ENCODE peak calls at places on chromosomes 1 and 21, in four cellular contexts. T, Y, X and M are unnamed samples.

GRCh38 chr1:229913491-229913890 is 153.5 kb upstream of the GALNT2 start:
- DNase-seq in T (no peak), Y (no peak), X (no peak), M (no peak)

GRCh38 chr1:115469703-115470476 is 131.8 kb upstream of the NGF start:
- DNase-seq in T (no peak), Y (peak; percentile 28), X (peak; percentile 64), M (no peak)

GRCh38 chr21:24280591-24280990 is 1326.7 kb downstream of the MRPL39 start:
- DNase-seq in T (no peak), Y (no peak), X (no peak), M (no peak)

GRCh38 chr21:41729701-41730368 is 37.0 kb downstream of the RIPK4 start:
- DNase-seq in T (no peak), Y (no peak), X (no peak), M (no peak)

GRCh38 chr1:223718850-223719249 is 6.5 kb downstream of the CAPN2 start:
- DNase-seq in T (no peak), Y (no peak), X (no peak), M (no peak)

GRCh38 chr1:8545078-8545477 is 227.2 kb downstream of the SLC45A1 start:
- DNase-seq in T (no peak), Y (peak; percentile 41), X (no peak), M (no peak)

GRCh38 chr1:84877592-84877991 is 15.4 kb downstream of the LPAR3 start:
- DNase-seq in T (no peak), Y (no peak), X (no peak), M (no peak)

GRCh38 chr1:202078211-202078610 is 44.5 kb upstream of the GPR37L1 start:
- DNase-seq in T (no peak), Y (no peak), X (no peak), M (no peak)

GRCh38 chr1:172429324-172430127 is 9.0 kb downstream of the C1orf105 start:
- DNase-seq in T (peak; percentile 52), Y (peak; percentile 72), X (no peak), M (no peak)

GRCh38 chr1:119974013-119974412 is 77.7 kb upstream of the ADAM30 start:
- DNase-seq in T (no peak), Y (no peak), X (no peak), M (no peak)

GRCh38 chr1:187091666-187092065 is 262.9 kb downstream of the PLA2G4A start:
- DNase-seq in T (no peak), Y (no peak), X (no peak), M (no peak)

GRCh38 chr1:4328402-4329071 is 325.9 kb upstream of the AJAP1 start:
- DNase-seq in T (no peak), Y (no peak), X (no peak), M (no peak)

GRCh38 chr1:52550447-52550846 is 2.4 kb downstream of the TUT4 start:
- DNase-seq in T (no peak), Y (no peak), X (no peak), M (no peak)

GRCh38 chr1:214472362-214472761 is 79.0 kb downstream of the PTPN14 start:
- DNase-seq in T (no peak), Y (no peak), X (no peak), M (no peak)

GRCh38 chr1:57142999-57143398 is 177.2 kb upstream of the C8B start:
- DNase-seq in T (no peak), Y (no peak), X (no peak), M (no peak)

GRCh38 chr1:78797108-78797781 is 147.6 kb downstream of the IFI44 start:
- DNase-seq in T (no peak), Y (peak; percentile 3), X (no peak), M (no peak)

GRCh38 chr1:202270871-202271326 is 70.8 kb downstream of the UBE2T start:
- DNase-seq in T (no peak), Y (no peak), X (no peak), M (no peak)

GRCh38 chr1:202058001-202058908 is 47.9 kb downstream of the ELF3 start:
- DNase-seq in T (no peak), Y (no peak), X (no peak), M (no peak)

GRCh38 chr1:93347319-93347899 is 1.7 kb downstream of the DR1 start:
- DNase-seq in T (no peak), Y (no peak), X (no peak), M (no peak)

GRCh38 chr1:244731651-244732050 is 78.7 kb downstream of the DESI2 start:
- DNase-seq in T (no peak), Y (no peak), X (no peak), M (no peak)

GRCh38 chr1:10759413-10760200 is 36.8 kb downstream of the CASZ1 start:
- DNase-seq in T (no peak), Y (no peak), X (no peak), M (no peak)

GRCh38 chr1:172449585-172450523 is 6.0 kb upstream of the PIGC start:
- DNase-seq in T (peak; percentile 48), Y (peak; percentile 71), X (peak; percentile 63), M (peak; percentile 74)

GRCh38 chr1:171141336-171142051 is 43.6 kb upstream of the FMO2 start:
- DNase-seq in T (peak; percentile 98), Y (no peak), X (no peak), M (peak; percentile 82)

GRCh38 chr1:116763787-116764465 is 9.7 kb downstream of the CD2 start:
- DNase-seq in T (no peak), Y (peak; percentile 66), X (peak; percentile 41), M (no peak)

GRCh38 chr1:26862781-26863676 is at the start of gene SFN:
- DNase-seq in T (no peak), Y (peak; percentile 71), X (no peak), M (no peak)

GRCh38 chr1:153611024-153611352 is 1.9 kb downstream of the S100A16 start:
- DNase-seq in T (no peak), Y (no peak), X (no peak), M (no peak)

GRCh38 chr1:46198026-46198826 is at the start of gene POMGNT1:
- DNase-seq in T (no peak), Y (peak; percentile 86), X (peak; percentile 80), M (peak; percentile 75)

GRCh38 chr21:37862536-37862935 is 53.7 kb downstream of the KCNJ6 start:
- DNase-seq in T (no peak), Y (peak; percentile 35), X (no peak), M (no peak)

GRCh38 chr1:183736391-183736790 is 68.5 kb upstream of the RGL1 start:
- DNase-seq in T (no peak), Y (no peak), X (no peak), M (no peak)

GRCh38 chr1:45200906-45201500 is 5.4 kb downstream of the ZSWIM5 start:
- DNase-seq in T (no peak), Y (no peak), X (no peak), M (no peak)

GRCh38 chr1:182784556-182785171 is 4.9 kb upstream of the NPL start:
- DNase-seq in T (no peak), Y (peak; percentile 65), X (no peak), M (no peak)

GRCh38 chr1:200279810-200280411 is 129.9 kb downstream of the ZNF281 start:
- DNase-seq in T (peak; percentile 27), Y (peak; percentile 37), X (peak; percentile 53), M (no peak)

GRCh38 chr21:42721341-42721824 is 68.0 kb downstream of the PDE9A start:
- DNase-seq in T (no peak), Y (no peak), X (no peak), M (peak; percentile 85)

GRCh38 chr1:214957330-214958137 is 125.0 kb upstream of the KCNK2 start:
- DNase-seq in T (peak; percentile 99), Y (peak; percentile 3), X (no peak), M (no peak)

GRCh38 chr1:5949074-5949760 is 43.0 kb downstream of the NPHP4 start:
- DNase-seq in T (no peak), Y (no peak), X (no peak), M (no peak)
- TF ChIP-seq CTCF in T (peak; percentile 21), Y (no peak), X (no peak), M (no peak)

DNA sequence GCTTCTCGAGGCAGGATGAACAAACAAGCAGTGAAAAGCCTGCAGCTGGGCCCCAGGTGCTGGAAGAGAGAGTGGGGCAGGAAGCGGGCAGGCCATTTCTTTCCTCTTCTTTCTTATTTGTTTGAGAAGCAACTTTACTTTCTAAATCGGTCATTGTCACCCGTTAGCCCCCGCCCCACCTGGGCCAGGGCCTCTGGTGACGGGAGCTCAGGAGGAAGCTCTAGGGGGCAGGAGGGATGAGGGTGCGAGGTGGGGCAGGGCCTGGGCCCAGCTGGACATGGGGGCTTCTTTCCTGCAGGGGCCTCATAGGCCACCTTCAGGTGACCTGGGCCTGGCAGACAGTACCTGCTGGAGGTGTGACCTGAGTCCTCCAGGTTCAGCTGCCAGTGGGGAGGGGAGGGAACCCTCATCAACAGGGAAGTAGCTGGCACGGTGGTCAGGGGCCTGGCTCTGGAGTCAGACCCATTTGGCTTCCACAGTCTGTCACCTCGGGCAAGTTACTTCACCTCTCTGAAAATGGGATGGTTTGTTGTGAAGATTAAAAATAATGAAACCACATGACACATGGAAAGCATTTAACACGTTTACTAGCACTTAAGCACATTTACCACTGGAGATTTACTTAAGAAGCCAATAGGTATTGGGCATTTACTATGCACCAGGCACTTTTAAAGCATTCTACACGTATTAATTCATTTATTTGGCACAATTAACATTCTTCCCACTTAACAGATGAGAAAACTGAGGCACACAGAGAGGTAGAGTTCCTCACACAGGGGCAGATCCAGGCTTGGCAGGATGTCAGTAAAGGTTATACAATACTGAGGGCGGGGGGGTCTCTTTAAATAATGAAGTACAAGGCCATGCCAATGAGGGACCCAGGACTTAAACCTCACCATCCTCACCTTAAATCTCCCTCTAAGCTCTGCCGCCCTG is 54.2 kb upstream of the ID3 start:
- DNase-seq in T (no peak), Y (peak; percentile 76), X (no peak), M (no peak)
- TF ChIP-seq CTCF in T (no peak), Y (no peak), X (no peak), M (no peak)

GRCh38 chr1:71343686-71344416 is 263.0 kb upstream of the ZRANB2 start:
- DNase-seq in T (no peak), Y (no peak), X (no peak), M (no peak)
- TF ChIP-seq CTCF in T (peak; percentile 40), Y (peak; percentile 26), X (peak; percentile 10), M (no peak)

GRCh38 chr1:97905141-97905540 is 15.7 kb downstream of the DPYD start:
- DNase-seq in T (no peak), Y (no peak), X (no peak), M (no peak)
- TF ChIP-seq CTCF in T (no peak), Y (no peak), X (no peak), M (no peak)